ENCODE peak calls at places on chromosome 3, in ten cellular contexts. A is germinal center; Z is uterus; G is CD8-positive, alpha-beta T cell; E is osteocyte; S is NCI-H524; X is RPMI8226; N is heart left ventricle; Y is posterior cingulate gyrus; R is caudate nucleus. U is an unnamed sample.

GRCh38 chr3:143245692-143246091 is 126.1 kb downstream of the CHST2 start:
- DNase-seq in A (no peak), Z (no peak), G (no peak), E (no peak), S (no peak), X (no peak), N (no peak), Y (no peak), R (no peak), U (no peak)

GRCh38 chr3:108513961-108514360 is 3.6 kb upstream of the MYH15 start:
- DNase-seq in A (no peak), Z (no peak), G (no peak), E (no peak), S (no peak), X (no peak), N (no peak), Y (no peak), R (no peak), U (no peak)

GRCh38 chr3:150975096-150975991 is 2.8 kb upstream of the CLRN1 start:
- DNase-seq in A (no peak), Z (no peak), G (no peak), E (no peak), S (no peak), X (no peak), N (no peak), Y (no peak), R (no peak), U (no peak)

GRCh38 chr3:9903238-9903624 is 583 bp downstream of the IL17RE start:
- DNase-seq in A (no peak), Z (no peak), G (no peak), E (no peak), S (no peak), X (no peak), N (peak; percentile 26), Y (no peak), R (no peak), U (no peak)

GRCh38 chr3:59575113-59576001 is 525.5 kb upstream of the CFAP20DC start:
- DNase-seq in A (peak; percentile 76), Z (peak; percentile 83), G (peak; percentile 75), E (peak; percentile 92), S (peak; percentile 99), X (peak; percentile 79), N (peak; percentile 80), Y (peak; percentile 92), R (peak; percentile 76), U (peak; percentile 88)

GRCh38 chr3:86814918-86815655 is 175.9 kb downstream of the VGLL3 start:
- DNase-seq in A (no peak), Z (no peak), G (no peak), E (no peak), S (no peak), X (no peak), N (no peak), Y (no peak), R (no peak), U (no peak)

GRCh38 chr3:9930804-9931418 is 2.7 kb upstream of the CRELD1 start:
- DNase-seq in A (no peak), Z (no peak), G (no peak), E (no peak), S (peak; percentile 13), X (peak; percentile 17), N (no peak), Y (no peak), R (no peak), U (no peak)

GRCh38 chr3:171320721-171321120 is 139.5 kb downstream of the TNIK start:
- DNase-seq in A (no peak), Z (no peak), G (no peak), E (no peak), S (peak; percentile 92), X (no peak), N (peak; percentile 45), Y (no peak), R (no peak), U (no peak)

GRCh38 chr3:71780430-71780829 is 4.5 kb downstream of the PROK2 start:
- DNase-seq in A (no peak), Z (no peak), G (no peak), E (no peak), S (no peak), X (no peak), N (no peak), Y (no peak), R (no peak), U (no peak)

GRCh38 chr3:186044973-186045372 is 63.9 kb downstream of the ETV5 start:
- DNase-seq in A (no peak), Z (no peak), G (no peak), E (peak; percentile 71), S (no peak), X (no peak), N (no peak), Y (peak; percentile 56), R (peak; percentile 29), U (no peak)

GRCh38 chr3:127172211-127172610 is 20.7 kb upstream of the PRR23E start:
- DNase-seq in A (no peak), Z (no peak), G (no peak), E (peak; percentile 69), S (no peak), X (no peak), N (no peak), Y (no peak), R (no peak), U (no peak)

GRCh38 chr3:124266517-124266916 is 274.6 kb upstream of the ROPN1 start:
- DNase-seq in A (no peak), Z (no peak), G (no peak), E (no peak), S (no peak), X (no peak), N (no peak), Y (no peak), R (no peak), U (no peak)

GRCh38 chr3:173529062-173529711 is 131.6 kb downstream of the NLGN1 start:
- DNase-seq in A (peak; percentile 4), Z (no peak), G (no peak), E (no peak), S (peak; percentile 71), X (peak; percentile 77), N (no peak), Y (no peak), R (no peak), U (no peak)

GRCh38 chr3:37183375-37183831 is 9.0 kb upstream of the LRRFIP2 start:
- DNase-seq in A (no peak), Z (no peak), G (no peak), E (no peak), S (no peak), X (no peak), N (no peak), Y (no peak), R (no peak), U (no peak)

U was measured in suprapubic skin.